ENCODE peak calls at places on chromosomes 1 and 21, in six cellular contexts. L is WTC11, Y is K562, X is GM12878, K is HepG2, O is H1. C is an unnamed sample.

GRCh38 chr1:182565537-182565936 is 23.5 kb downstream of the RNASEL start:
- DNase-seq in L (no peak), Y (no peak), X (no peak), K (no peak), O (no peak), C (no peak)

GRCh38 chr1:34800214-34800613 is 7.4 kb downstream of the GJA4 start:
- DNase-seq in L (no peak), Y (no peak), X (peak; percentile 27), K (no peak), O (no peak), C (no peak)

GRCh38 chr1:51756290-51756689 is 122.2 kb downstream of the NRDC start:
- DNase-seq in L (no peak), Y (no peak), X (no peak), K (no peak), O (no peak), C (no peak)

GRCh38 chr1:62175568-62176179 is 19.0 kb upstream of the L1TD1 start:
- DNase-seq in L (peak; percentile 45), Y (peak; percentile 25), X (no peak), K (peak; percentile 47), O (no peak), C (peak; percentile 26)

GRCh38 chr1:118899340-118899739 is 88.8 kb downstream of the TBX15 start:
- DNase-seq in L (no peak), Y (no peak), X (no peak), K (no peak), O (no peak), C (no peak)

GRCh38 chr1:1402081-1402900 is 3.2 kb upstream of the CCNL2 start:
- DNase-seq in L (peak; percentile 73), Y (peak; percentile 47), X (no peak), K (peak; percentile 52), O (no peak), C (peak; percentile 52)

GRCh38 chr1:41827991-41828570 is 90.6 kb downstream of the HIVEP3 start:
- DNase-seq in L (no peak), Y (no peak), X (no peak), K (no peak), O (no peak), C (no peak)

GRCh38 chr1:35568975-35569395 is 4.1 kb upstream of the TFAP2E start:
- DNase-seq in L (peak; percentile 78), Y (peak; percentile 84), X (no peak), K (peak; percentile 60), O (no peak), C (peak; percentile 35)

GRCh38 chr21:41658321-41658720 is 108.5 kb downstream of the RIPK4 start:
- DNase-seq in L (no peak), Y (no peak), X (no peak), K (no peak), O (no peak), C (no peak)
- TF ChIP-seq ATF3 in L (no peak), Y (no peak), X (no peak), K (no peak), O (no peak), C (no peak)

DNA sequence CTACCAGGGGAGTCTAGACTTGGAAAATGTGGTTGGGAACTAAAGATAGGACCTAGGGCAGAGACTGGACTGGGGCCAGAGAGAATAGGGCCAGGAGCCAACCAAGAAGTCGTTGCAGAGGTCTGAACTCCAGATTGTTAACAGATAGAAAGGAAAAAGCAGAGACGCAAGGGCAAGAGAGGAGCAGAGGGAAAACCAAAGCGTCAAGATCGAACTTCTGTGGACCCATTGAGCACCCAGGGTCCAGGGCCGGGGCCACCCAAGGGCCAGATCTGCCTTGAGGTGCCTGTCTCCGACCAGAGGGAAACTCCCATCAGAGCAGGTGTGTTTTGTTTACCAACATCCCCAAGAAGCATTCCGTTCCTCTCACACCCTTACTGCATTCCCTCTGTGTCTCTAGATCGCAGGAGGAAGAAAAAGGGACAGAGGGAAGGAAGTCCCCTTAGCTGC is 106.0 kb upstream of the RAB4A start:
- DNase-seq in L (no peak), Y (no peak), X (no peak), K (no peak), O (no peak), C (no peak)
- TF ChIP-seq ATF3 in L (no peak), Y (no peak), X (no peak), K (no peak), O (no peak), C (no peak)

DNA sequence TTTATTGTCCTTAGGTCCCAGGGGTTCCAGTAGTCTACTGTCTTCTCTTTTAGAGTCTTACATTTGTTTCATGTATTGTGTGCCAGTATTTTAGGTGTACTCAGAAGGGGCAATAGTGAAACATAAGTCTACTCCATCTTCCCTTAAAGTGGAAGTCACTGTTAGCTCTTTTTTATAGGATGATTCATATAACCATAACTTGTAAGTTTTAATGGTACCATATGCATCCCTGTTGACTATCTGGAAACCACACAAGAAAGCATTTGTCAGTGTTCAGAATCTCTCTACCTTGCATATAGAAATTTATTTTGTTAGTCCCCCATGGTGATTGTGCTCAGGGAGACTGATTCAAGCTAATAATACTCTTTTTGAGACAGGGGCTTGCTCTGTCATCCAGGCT is 149.9 kb downstream of the HS2ST1 start:
- DNase-seq in L (no peak), Y (no peak), X (no peak), K (no peak), O (no peak), C (no peak)
- TF ChIP-seq ATF3 in L (no peak), Y (no peak), X (no peak), K (no peak), O (no peak), C (no peak)

DNA sequence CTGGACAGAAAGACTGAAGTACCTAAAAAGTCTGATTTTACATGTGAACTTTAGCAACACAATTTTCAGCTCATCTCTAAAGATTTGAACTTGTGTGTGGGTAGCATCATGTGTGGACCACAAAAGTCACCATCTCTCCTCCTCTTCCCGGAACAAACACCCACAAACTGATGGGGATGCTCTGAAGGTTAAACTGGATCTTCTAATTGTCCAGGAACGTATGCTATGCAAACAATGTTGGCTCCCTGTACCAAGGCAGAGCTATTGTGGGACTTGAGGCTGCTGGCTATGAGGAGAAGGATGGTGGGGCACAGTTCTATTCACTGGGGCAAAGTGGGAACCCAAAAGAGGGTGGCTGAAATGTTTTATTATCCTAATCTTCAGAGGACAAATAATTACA is 62.7 kb downstream of the GADD45A start:
- DNase-seq in L (no peak), Y (no peak), X (no peak), K (no peak), O (no peak), C (no peak)
- TF ChIP-seq ATF3 in L (no peak), Y (no peak), X (no peak), K (no peak), O (no peak), C (no peak)

DNA sequence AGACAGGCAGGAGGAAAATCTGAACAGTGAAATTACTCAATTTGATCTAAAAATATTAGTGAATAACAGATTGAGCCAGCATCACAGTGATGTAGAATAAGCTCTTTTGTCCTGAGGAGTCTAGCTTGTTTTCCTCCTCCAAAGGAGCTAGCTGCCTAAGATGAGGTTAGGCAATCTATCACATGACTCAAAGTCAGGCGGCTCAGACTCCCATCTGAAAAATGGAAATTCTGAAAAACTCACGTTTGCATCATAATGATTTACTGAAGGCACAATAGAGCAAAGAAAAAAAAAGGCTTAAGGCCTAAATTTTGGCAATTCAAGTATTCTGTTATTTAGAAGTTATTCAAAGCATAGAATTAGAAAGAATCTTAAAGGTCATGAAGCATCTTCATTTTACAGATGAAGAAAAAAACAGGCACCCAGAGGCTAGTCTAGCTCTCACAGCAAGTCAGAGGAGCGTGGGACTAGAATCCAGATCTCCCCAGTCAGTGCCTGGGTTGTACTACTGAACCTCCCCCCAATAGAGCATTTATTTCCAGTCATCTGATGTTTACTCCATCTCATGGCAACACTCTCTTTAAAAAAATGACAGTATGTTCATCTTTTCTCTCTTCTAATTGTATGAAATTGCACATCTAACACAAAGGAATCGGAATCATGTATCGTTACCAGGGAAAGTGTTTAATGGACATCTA is 62.5 kb upstream of the ATF3 start:
- DNase-seq in L (no peak), Y (no peak), X (no peak), K (no peak), O (no peak), C (no peak)
- TF ChIP-seq ATF3 in L (no peak), Y (no peak), X (no peak), K (no peak), O (no peak), C (no peak)

GRCh38 chr1:206771353-206771722 is 765 bp downstream of the IL19 start:
- DNase-seq in L (no peak), Y (no peak), X (no peak), K (no peak), O (no peak), C (no peak)

GRCh38 chr1:206770531-206771352 is at the start of gene IL19:
- DNase-seq in L (no peak), Y (no peak), X (no peak), K (no peak), O (no peak), C (no peak)

GRCh38 chr1:206768472-206769330 is 1.9 kb upstream of the IL19 start:
- DNase-seq in L (no peak), Y (no peak), X (no peak), K (no peak), O (no peak), C (no peak)

GRCh38 chr1:206769331-206769731 is 1.2 kb upstream of the IL19 start:
- DNase-seq in L (no peak), Y (no peak), X (peak; percentile 96), K (no peak), O (no peak), C (no peak)

GRCh38 chr1:206766251-206766856 is 4.2 kb upstream of the IL19 start:
- DNase-seq in L (no peak), Y (peak; percentile 42), X (peak; percentile 82), K (peak; percentile 52), O (no peak), C (no peak)
- TF ChIP-seq ATF3 in L (no peak), Y (peak; percentile 67), X (no peak), K (no peak), O (no peak), C (no peak)

GRCh38 chr1:23345920-23346319 is 1.8 kb upstream of the HNRNPR start:
- DNase-seq in L (no peak), Y (no peak), X (no peak), K (no peak), O (no peak), C (no peak)

GRCh38 chr1:23344111-23344986 is at the start of gene HNRNPR:
- DNase-seq in L (peak; percentile 100), Y (peak; percentile 99), X (peak; percentile 98), K (peak; percentile 99), O (peak; percentile 100), C (peak; percentile 100)

GRCh38 chr1:23341829-23342697 is 2.0 kb downstream of the HNRNPR start:
- DNase-seq in L (no peak), Y (no peak), X (no peak), K (peak; percentile 27), O (no peak), C (no peak)

GRCh38 chr1:23344987-23345472 is 946 bp upstream of the HNRNPR start:
- DNase-seq in L (no peak), Y (no peak), X (no peak), K (no peak), O (no peak), C (no peak)

GRCh38 chr1:23343246-23344110 is 606 bp downstream of the HNRNPR start:
- DNase-seq in L (peak; percentile 60), Y (no peak), X (no peak), K (peak; percentile 25), O (no peak), C (no peak)
- TF ChIP-seq ATF3 in L (no peak), Y (no peak), X (no peak), K (no peak), O (no peak), C (no peak)

C was measured in HCT116.